ENCODE peak calls at places on chromosome 16, in five cellular contexts. S, V, C, E and Y are unnamed samples.

GRCh38 chr16:72561-73537 is at the start of gene RHBDF1:
- DNase-seq in S (peak), V (peak), C (peak), E (no peak), Y (peak)

GRCh38 chr16:73396556-73396955 is 348.6 kb upstream of the ZFHX3 start:
- DNase-seq in S (no peak), V (no peak), C (no peak), E (no peak), Y (no peak)

GRCh38 chr16:566475-567361 is at the start of gene NHLRC4:
- DNase-seq in S (peak), V (peak), C (peak), E (no peak), Y (peak)

GRCh38 chr16:85899444-85899843 is 482 bp downstream of the IRF8 start:
- DNase-seq in S (no peak), V (no peak), C (no peak), E (no peak), Y (no peak)

GRCh38 chr16:10982430-10983174 is 38.2 kb downstream of the CLEC16A start:
- DNase-seq in S (peak), V (peak), C (no peak), E (no peak), Y (peak)

GRCh38 chr16:23597003-23597756 is 1.1 kb upstream of the NDUFAB1 start:
- DNase-seq in S (peak), V (peak), C (peak), E (peak), Y (peak)

GRCh38 chr16:745739-746138 is 4.9 kb upstream of the CIAO3 start:
- DNase-seq in S (no peak), V (no peak), C (peak), E (no peak), Y (peak)

GRCh38 chr16:75462804-75463203 is 1.7 kb downstream of the TMEM170A start:
- DNase-seq in S (no peak), V (peak), C (no peak), E (no peak), Y (peak)

GRCh38 chr16:73433493-73434307 is 385.8 kb upstream of the ZFHX3 start:
- DNase-seq in S (no peak), V (no peak), C (peak), E (no peak), Y (no peak)

GRCh38 chr16:66036162-66036561 is 330.3 kb upstream of the CDH5 start:
- DNase-seq in S (peak), V (no peak), C (no peak), E (no peak), Y (no peak)

GRCh38 chr16:85504242-85504641 is 108.9 kb upstream of the GSE1 start:
- DNase-seq in S (no peak), V (no peak), C (no peak), E (no peak), Y (no peak)

GRCh38 chr16:60463986-60464385 is 1572.3 kb downstream of the CDH8 start:
- DNase-seq in S (no peak), V (no peak), C (no peak), E (no peak), Y (no peak)

GRCh38 chr16:86241681-86242080 is 268.6 kb upstream of the FOXF1 start:
- DNase-seq in S (no peak), V (no peak), C (peak), E (no peak), Y (no peak)

GRCh38 chr16:27248036-27248435 is 20.5 kb downstream of the NSMCE1 start:
- DNase-seq in S (no peak), V (no peak), C (no peak), E (no peak), Y (no peak)

GRCh38 chr16:22098538-22099255 is 6.4 kb downstream of the VWA3A start:
- DNase-seq in S (peak), V (peak), C (peak), E (peak), Y (peak)

GRCh38 chr16:74842413-74842812 is 67.8 kb upstream of the FA2H start:
- DNase-seq in S (peak), V (no peak), C (no peak), E (no peak), Y (no peak)

GRCh38 chr16:24784121-24784520 is 54.7 kb downstream of the TNRC6A start:
- DNase-seq in S (no peak), V (no peak), C (no peak), E (no peak), Y (no peak)

GRCh38 chr16:22857296-22857695 is 43.3 kb downstream of the HS3ST2 start:
- DNase-seq in S (no peak), V (no peak), C (no peak), E (no peak), Y (no peak)

GRCh38 chr16:50501986-50502615 is 46.1 kb upstream of the NKD1 start:
- DNase-seq in S (no peak), V (no peak), C (no peak), E (no peak), Y (no peak)

GRCh38 chr16:89174055-89174827 is 2.7 kb downstream of the CDH15 start:
- DNase-seq in S (no peak), V (no peak), C (peak), E (no peak), Y (no peak)

GRCh38 chr16:20349615-20350014 is 2.9 kb downstream of the UMOD start:
- DNase-seq in S (no peak), V (no peak), C (peak), E (no peak), Y (no peak)

GRCh38 chr16:84484579-84485254 is 19.7 kb downstream of the MEAK7 start:
- DNase-seq in S (peak), V (peak), C (peak), E (no peak), Y (no peak)
- TF ChIP-seq CTCF in S (peak), V (peak), C (peak), E (peak), Y (peak)

DNA sequence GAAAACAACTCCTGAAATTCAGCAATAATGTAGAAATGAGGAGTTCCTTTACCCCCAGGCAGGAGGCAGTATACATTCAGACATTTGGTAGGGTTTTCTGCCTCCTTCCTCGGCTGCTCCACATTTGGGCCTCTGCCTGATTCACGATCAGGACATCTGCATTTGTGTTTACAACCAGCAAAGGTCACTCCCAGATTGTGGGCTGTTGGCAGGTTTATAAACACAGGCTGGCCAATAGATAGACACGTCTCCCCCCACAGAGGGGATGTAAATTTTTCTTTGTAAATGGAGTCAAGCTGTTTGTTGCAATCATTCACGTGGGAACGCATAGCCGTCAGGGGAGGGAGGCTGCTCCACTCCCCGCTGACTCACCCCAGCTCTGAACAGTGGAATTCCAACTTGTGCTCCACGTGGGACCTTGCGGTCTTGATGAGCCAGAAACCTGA is 252.1 kb upstream of the N4BP1 start:
- DNase-seq in S (peak), V (no peak), C (peak), E (peak), Y (no peak)
- TF ChIP-seq CTCF in S (peak), V (peak), C (peak), E (no peak), Y (no peak)

GRCh38 chr16:87392823-87393679 is 915 bp downstream of the MAP1LC3B start:
- DNase-seq in S (peak), V (peak), C (peak), E (peak), Y (peak)
- TF ChIP-seq CTCF in S (peak), V (peak), C (peak), E (no peak), Y (no peak)

GRCh38 chr16:72021043-72021442 is 12.5 kb downstream of the DHODH start:
- DNase-seq in S (no peak), V (no peak), C (peak), E (no peak), Y (no peak)
- TF ChIP-seq CTCF in S (no peak), V (no peak), C (peak), E (no peak), Y (no peak)

GRCh38 chr16:82363026-82363816 is 193.2 kb upstream of the MPHOSPH6 start:
- DNase-seq in S (no peak), V (no peak), C (no peak), E (no peak), Y (no peak)

GRCh38 chr16:82366462-82366861 is 196.4 kb upstream of the MPHOSPH6 start:
- DNase-seq in S (no peak), V (no peak), C (no peak), E (no peak), Y (no peak)

GRCh38 chr16:82370282-82370681 is 200.3 kb upstream of the MPHOSPH6 start:
- DNase-seq in S (no peak), V (no peak), C (no peak), E (no peak), Y (no peak)

GRCh38 chr16:82364690-82365089 is 194.7 kb upstream of the MPHOSPH6 start:
- DNase-seq in S (no peak), V (no peak), C (no peak), E (no peak), Y (no peak)

GRCh38 chr16:82368041-82368440 is 198.0 kb upstream of the MPHOSPH6 start:
- DNase-seq in S (peak), V (peak), C (peak), E (no peak), Y (no peak)
- TF ChIP-seq CTCF in S (no peak), V (peak), C (peak), E (peak), Y (peak)